ENCODE peak calls at places on chromosome 3, in six cellular contexts. Q is head of caudate nucleus; B is cardiac fibroblast; P is naive thymus-derived CD4-positive, alpha-beta T cell; J is stimulated activated CD4-positive, alpha-beta T cell treated with anti-CD3 and anti-CD28 coated beads, Interleukin-15, amount 100 ng/mL, for 24 hours; A is KBM-7. D is an unnamed sample.

GRCh38 chr3:73192036-73192738 is 130.7 kb downstream of the EBLN2 start:
- DNase-seq in J (no peak), P (no peak), Q (no peak), B (no peak), A (no peak), D (no peak)

GRCh38 chr3:122893282-122893681 is 98.4 kb downstream of the SLC49A4 start:
- DNase-seq in J (no peak), Q (no peak), A (no peak), B (peak), P (no peak), D (peak)

GRCh38 chr3:155664922-155665695 is 79.8 kb downstream of the PLCH1 start:
- DNase-seq in P (no peak), A (peak), Q (peak), B (peak), J (no peak), D (no peak)

GRCh38 chr3:70811880-70812279 is 499.4 kb upstream of the MDFIC2 start:
- DNase-seq in A (no peak), Q (no peak), J (no peak), B (peak), P (no peak), D (peak)

GRCh38 chr3:163779396-163780344 is 1298.6 kb downstream of the SI start:
- DNase-seq in J (no peak), A (no peak), P (no peak), Q (no peak), B (no peak), D (no peak)

GRCh38 chr3:48285132-48285531 is 44.2 kb downstream of the ZNF589 start:
- DNase-seq in A (no peak), P (no peak), J (no peak), Q (no peak), B (no peak), D (no peak)

GRCh38 chr3:11720220-11721113 is 76.8 kb upstream of the VGLL4 start:
- DNase-seq in B (peak), A (peak), Q (peak), J (peak), P (peak), D (peak)

GRCh38 chr3:177061382-177061781 is 135.9 kb downstream of the TBL1XR1 start:
- DNase-seq in B (no peak), P (no peak), J (no peak), Q (no peak), A (no peak), D (no peak)

GRCh38 chr3:99522147-99522546 is 116.2 kb upstream of the COL8A1 start:
- DNase-seq in B (no peak), P (no peak), Q (no peak), A (no peak), J (no peak), D (no peak)

GRCh38 chr3:168026764-168027163 is 69.0 kb downstream of the GOLIM4 start:
- DNase-seq in Q (no peak), A (no peak), B (no peak), P (no peak), J (no peak), D (no peak)

GRCh38 chr3:10867384-10867783 is 51.4 kb downstream of the SLC6A11 start:
- DNase-seq in P (no peak), J (no peak), B (peak), Q (no peak), A (peak), D (no peak)

GRCh38 chr3:125032100-125032643 is 23.6 kb downstream of the HEG1 start:
- DNase-seq in A (peak), Q (no peak), J (peak), B (peak), P (no peak), D (no peak)

GRCh38 chr3:169161011-169161410 is 502.5 kb downstream of the MECOM start:
- DNase-seq in A (no peak), P (no peak), B (no peak), J (no peak), Q (no peak), D (no peak)

GRCh38 chr3:124832782-124833709 is 54.1 kb downstream of the ITGB5 start:
- DNase-seq in J (no peak), B (peak), Q (no peak), P (no peak), A (no peak), D (no peak)

GRCh38 chr3:112351823-112352222 is 18.9 kb downstream of the CD200 start:
- DNase-seq in P (no peak), Q (no peak), B (no peak), A (no peak), J (no peak), D (no peak)

GRCh38 chr3:110969229-110970211 is 102.1 kb upstream of the NECTIN3 start:
- DNase-seq in Q (no peak), J (no peak), P (no peak), A (no peak), B (no peak), D (no peak)

GRCh38 chr3:19392146-19392545 is 243.8 kb downstream of the KCNH8 start:
- DNase-seq in B (no peak), A (no peak), P (no peak), Q (no peak), J (no peak), D (no peak)

GRCh38 chr3:188531210-188531609 is 377.3 kb downstream of the LPP start:
- DNase-seq in A (no peak), J (no peak), B (peak), Q (no peak), P (no peak), D (no peak)

D was measured in activated CD4-positive, alpha-beta memory T cell treated with anti-CD3 and anti-CD28 coated beads for 36 hours.